ENCODE peak calls at places on chromosomes 13 and 19, in ten cellular contexts. A, V, R, Z, S, F, E, P, Y and N are unnamed samples.

GRCh38 chr13:110265341-110265681 is 41.6 kb downstream of the COL4A1 start:
- DNase-seq in A (no peak), V (no peak), R (peak; percentile 25), Z (no peak), S (no peak), F (peak; percentile 70), E (no peak), P (no peak), Y (no peak), N (no peak)

GRCh38 chr13:29369060-29369743 is 226.3 kb downstream of the SLC7A1 start:
- DNase-seq in A (peak; percentile 75), V (peak; percentile 25), R (peak; percentile 76), Z (peak; percentile 81), S (peak; percentile 36), F (peak; percentile 39), E (peak; percentile 69), P (peak; percentile 12), Y (peak; percentile 34), N (peak; percentile 42)

GRCh38 chr13:42762917-42763316 is 18.5 kb upstream of the FAM216B start:
- DNase-seq in A (no peak), V (peak; percentile 60), R (no peak), Z (no peak), S (peak; percentile 94), F (no peak), E (peak; percentile 87), P (no peak), Y (peak; percentile 98), N (no peak)

GRCh38 chr13:63184693-63185092 is 1769.0 kb upstream of the PCDH20 start:
- DNase-seq in A (no peak), V (no peak), R (peak; percentile 40), Z (peak; percentile 84), S (peak; percentile 64), F (no peak), E (peak; percentile 38), P (no peak), Y (peak; percentile 88), N (no peak)

GRCh38 chr19:15701757-15702589 is 25.9 kb upstream of the OR10H2 start:
- DNase-seq in A (no peak), V (peak; percentile 9), R (no peak), Z (no peak), S (no peak), F (no peak), E (no peak), P (no peak), Y (no peak), N (no peak)

GRCh38 chr13:105465745-105466144 is 1069.7 kb downstream of the EFNB2 start:
- DNase-seq in A (no peak), V (no peak), R (no peak), Z (no peak), S (no peak), F (no peak), E (no peak), P (no peak), Y (no peak), N (no peak)

GRCh38 chr13:99986751-99987150 is 5.2 kb downstream of the ZIC2 start:
- DNase-seq in A (no peak), V (no peak), R (peak; percentile 53), Z (peak; percentile 69), S (no peak), F (no peak), E (no peak), P (no peak), Y (no peak), N (no peak)

GRCh38 chr19:1826557-1827521 is 14.8 kb upstream of the ATP8B3 start:
- DNase-seq in A (no peak), V (no peak), R (peak; percentile 37), Z (peak; percentile 69), S (no peak), F (peak; percentile 58), E (no peak), P (no peak), Y (no peak), N (no peak)

GRCh38 chr13:20424559-20424852 is 101.2 kb downstream of the CRYL1 start:
- DNase-seq in A (no peak), V (no peak), R (peak; percentile 43), Z (no peak), S (no peak), F (no peak), E (no peak), P (no peak), Y (no peak), N (no peak)

GRCh38 chr13:94494021-94494420 is 14.5 kb upstream of the DCT start:
- DNase-seq in A (no peak), V (no peak), R (no peak), Z (peak; percentile 5), S (no peak), F (peak; percentile 45), E (no peak), P (no peak), Y (no peak), N (peak; percentile 56)

GRCh38 chr13:41224113-41225110 is 30.0 kb upstream of the KBTBD7 start:
- DNase-seq in A (no peak), V (peak; percentile 56), R (no peak), Z (no peak), S (peak; percentile 39), F (no peak), E (peak; percentile 83), P (no peak), Y (peak; percentile 83), N (no peak)

GRCh38 chr13:102355251-102355650 is 46.6 kb downstream of the FGF14 start:
- DNase-seq in A (no peak), V (peak; percentile 8), R (no peak), Z (no peak), S (no peak), F (no peak), E (no peak), P (no peak), Y (no peak), N (no peak)

GRCh38 chr13:99572131-99572530 is 70.9 kb downstream of the TM9SF2 start:
- DNase-seq in A (no peak), V (no peak), R (no peak), Z (no peak), S (no peak), F (no peak), E (peak; percentile 90), P (no peak), Y (peak; percentile 4), N (no peak)

GRCh38 chr19:29526730-29527499 is 1.1 kb downstream of the VSTM2B start:
- DNase-seq in A (no peak), V (peak; percentile 5), R (peak; percentile 68), Z (peak; percentile 57), S (no peak), F (peak; percentile 49), E (peak; percentile 23), P (no peak), Y (no peak), N (no peak)

GRCh38 chr13:48492123-48493075 is 40.5 kb downstream of the RCBTB2 start:
- DNase-seq in A (peak; percentile 89), V (peak; percentile 57), R (no peak), Z (no peak), S (peak; percentile 52), F (no peak), E (peak; percentile 90), P (peak; percentile 98), Y (peak; percentile 18), N (peak; percentile 94)

DNA sequence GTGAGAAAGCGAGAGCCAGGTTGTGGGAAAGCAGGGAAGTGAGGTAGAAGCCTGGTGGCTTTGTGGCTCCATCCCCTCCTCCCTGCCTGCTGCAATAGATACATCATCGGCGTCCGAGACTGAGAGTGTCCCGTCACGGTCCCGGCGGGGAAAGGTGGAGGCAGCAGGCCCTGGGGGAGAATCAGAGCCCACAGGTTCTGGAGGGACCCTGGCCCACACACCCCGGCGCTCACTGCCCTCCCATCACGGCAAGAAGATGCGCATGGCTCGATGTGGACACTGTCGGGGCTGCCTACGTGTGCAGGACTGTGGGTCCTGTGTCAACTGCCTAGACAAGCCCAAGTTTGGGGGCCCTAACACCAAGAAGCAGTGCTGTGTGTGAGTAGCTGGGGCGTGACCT is 5.1 kb downstream of the KMT2B start:
- DNase-seq in A (no peak), V (no peak), R (no peak), Z (no peak), S (no peak), F (no peak), E (no peak), P (no peak), Y (no peak), N (no peak)
- H4K20me1 ChIP-seq in A (peaks cover 6% of the 10 kb centered on the region), V (no peaks in the 10 kb centered on the region), R (peaks cover 23% of the 10 kb centered on the region), Z (peaks cover 11% of the 10 kb centered on the region), S (no peaks in the 10 kb centered on the region), F (peaks cover 28% of the 10 kb centered on the region), E (no peaks in the 10 kb centered on the region), P (no peaks in the 10 kb centered on the region), Y (peaks cover 29% of the 10 kb centered on the region), N (peaks cover 72% of the 10 kb centered on the region)

GRCh38 chr19:12733907-12734214 is 623 bp downstream of the TRIR start:
- DNase-seq in A (no peak), V (no peak), R (no peak), Z (no peak), S (no peak), F (no peak), E (no peak), P (no peak), Y (no peak), N (no peak)
- H4K20me1 ChIP-seq in A (peaks cover 9% of the 10 kb centered on the region), V (peaks cover 8% of the 10 kb centered on the region), R (peaks cover 34% of the 10 kb centered on the region), Z (peaks cover 32% of the 10 kb centered on the region), S (no peaks in the 10 kb centered on the region), F (peaks cover 39% of the 10 kb centered on the region), E (no peaks in the 10 kb centered on the region), P (peaks cover 11% of the 10 kb centered on the region), Y (peaks cover 39% of the 10 kb centered on the region), N (peaks cover 49% of the 10 kb centered on the region)

GRCh38 chr19:8214802-8215201 is 5.6 kb downstream of the CERS4 start:
- DNase-seq in A (no peak), V (no peak), R (no peak), Z (no peak), S (no peak), F (no peak), E (no peak), P (no peak), Y (no peak), N (no peak)

GRCh38 chr19:8213827-8214672 is 4.9 kb downstream of the CERS4 start:
- DNase-seq in A (no peak), V (no peak), R (no peak), Z (no peak), S (no peak), F (no peak), E (no peak), P (no peak), Y (no peak), N (no peak)

GRCh38 chr19:8212212-8212611 is 3.0 kb downstream of the CERS4 start:
- DNase-seq in A (no peak), V (no peak), R (no peak), Z (no peak), S (no peak), F (no peak), E (no peak), P (no peak), Y (no peak), N (no peak)

GRCh38 chr19:8210660-8211101 is 1.5 kb downstream of the CERS4 start:
- DNase-seq in A (peak; percentile 85), V (no peak), R (no peak), Z (no peak), S (no peak), F (no peak), E (no peak), P (no peak), Y (no peak), N (no peak)

GRCh38 chr19:8212916-8213315 is 3.7 kb downstream of the CERS4 start:
- DNase-seq in A (no peak), V (no peak), R (no peak), Z (no peak), S (no peak), F (no peak), E (no peak), P (no peak), Y (no peak), N (no peak)
- H4K20me1 ChIP-seq in A (no peaks in the 10 kb centered on the region), V (no peaks in the 10 kb centered on the region), R (peaks cover 47% of the 10 kb centered on the region), Z (peaks cover 30% of the 10 kb centered on the region), S (no peaks in the 10 kb centered on the region), F (no peaks in the 10 kb centered on the region), E (no peaks in the 10 kb centered on the region), P (no peaks in the 10 kb centered on the region), Y (no peaks in the 10 kb centered on the region), N (peaks cover 3% of the 10 kb centered on the region)

GRCh38 chr19:32350492-32350891 is 5.1 kb downstream of the ZNF507 start:
- DNase-seq in A (no peak), V (no peak), R (no peak), Z (no peak), S (no peak), F (no peak), E (no peak), P (no peak), Y (no peak), N (no peak)
- H4K20me1 ChIP-seq in A (peaks cover 13% of the 10 kb centered on the region), V (no peaks in the 10 kb centered on the region), R (peaks cover 2% of the 10 kb centered on the region), Z (peaks cover 15% of the 10 kb centered on the region), S (peaks cover 1% of the 10 kb centered on the region), F (peaks cover 51% of the 10 kb centered on the region), E (peaks cover 8% of the 10 kb centered on the region), P (no peaks in the 10 kb centered on the region), Y (peaks cover 15% of the 10 kb centered on the region), N (peaks cover 28% of the 10 kb centered on the region)